ENCODE peak calls at places on chromosomes 5 and 9, in nine cellular contexts. One of them, this sample, is unnamed.

GRCh38 chr5:143094087-143094511 is 309.4 kb downstream of the NR3C1 start:
- DNase-seq in H9: peak
- DNase-seq in BJ: no peak
- DNase-seq in choroid plexus epithelial cell: peak
- DNase-seq in transverse colon: no peak
- DNase-seq in left lung: no peak
- DNase-seq in A549: no peak
- DNase-seq in progenitor cell of endocrine pancreas: no peak
- DNase-seq in CD8-positive, alpha-beta T cell: peak
- DNase-seq in this sample: no peak

GRCh38 chr5:123344819-123345426 is 78.3 kb downstream of the CEP120 start:
- DNase-seq in H9: no peak
- DNase-seq in BJ: no peak
- DNase-seq in choroid plexus epithelial cell: peak
- DNase-seq in transverse colon: no peak
- DNase-seq in left lung: no peak
- DNase-seq in A549: peak
- DNase-seq in progenitor cell of endocrine pancreas: no peak
- DNase-seq in CD8-positive, alpha-beta T cell: no peak
- DNase-seq in this sample: no peak

GRCh38 chr5:65055938-65056337 is 287.2 kb downstream of the CWC27 start:
- DNase-seq in H9: no peak
- DNase-seq in BJ: no peak
- DNase-seq in choroid plexus epithelial cell: peak
- DNase-seq in transverse colon: no peak
- DNase-seq in left lung: no peak
- DNase-seq in A549: no peak
- DNase-seq in progenitor cell of endocrine pancreas: no peak
- DNase-seq in CD8-positive, alpha-beta T cell: no peak
- DNase-seq in this sample: no peak

GRCh38 chr9:81211741-81212140 is 477.6 kb downstream of the TLE1 start:
- DNase-seq in H9: no peak
- DNase-seq in BJ: no peak
- DNase-seq in choroid plexus epithelial cell: no peak
- DNase-seq in transverse colon: no peak
- DNase-seq in left lung: no peak
- DNase-seq in A549: no peak
- DNase-seq in progenitor cell of endocrine pancreas: no peak
- DNase-seq in CD8-positive, alpha-beta T cell: no peak
- DNase-seq in this sample: no peak

GRCh38 chr5:176724472-176724871 is 77.2 kb downstream of the TSPAN17 start:
- DNase-seq in H9: no peak
- DNase-seq in BJ: no peak
- DNase-seq in choroid plexus epithelial cell: no peak
- DNase-seq in transverse colon: no peak
- DNase-seq in left lung: no peak
- DNase-seq in A549: no peak
- DNase-seq in progenitor cell of endocrine pancreas: no peak
- DNase-seq in CD8-positive, alpha-beta T cell: no peak
- DNase-seq in this sample: no peak

GRCh38 chr5:88948746-88949600 is 66.0 kb upstream of the MEF2C start:
- DNase-seq in H9: no peak
- DNase-seq in BJ: no peak
- DNase-seq in choroid plexus epithelial cell: no peak
- DNase-seq in transverse colon: no peak
- DNase-seq in left lung: no peak
- DNase-seq in A549: no peak
- DNase-seq in progenitor cell of endocrine pancreas: no peak
- DNase-seq in CD8-positive, alpha-beta T cell: no peak
- DNase-seq in this sample: no peak

GRCh38 chr5:73550016-73550415 is 15.4 kb downstream of the ANKRA2 start:
- DNase-seq in H9: no peak
- DNase-seq in BJ: no peak
- DNase-seq in choroid plexus epithelial cell: no peak
- DNase-seq in transverse colon: no peak
- DNase-seq in left lung: no peak
- DNase-seq in A549: no peak
- DNase-seq in progenitor cell of endocrine pancreas: no peak
- DNase-seq in CD8-positive, alpha-beta T cell: no peak
- DNase-seq in this sample: no peak

GRCh38 chr5:42677156-42677842 is 79.3 kb upstream of the CCDC152 start:
- DNase-seq in H9: no peak
- DNase-seq in BJ: no peak
- DNase-seq in choroid plexus epithelial cell: no peak
- DNase-seq in transverse colon: no peak
- DNase-seq in left lung: no peak
- DNase-seq in A549: no peak
- DNase-seq in progenitor cell of endocrine pancreas: no peak
- DNase-seq in CD8-positive, alpha-beta T cell: no peak
- DNase-seq in this sample: no peak

GRCh38 chr9:16099901-16100300 is 547.1 kb downstream of the CCDC171 start:
- DNase-seq in H9: no peak
- DNase-seq in BJ: no peak
- DNase-seq in choroid plexus epithelial cell: no peak
- DNase-seq in transverse colon: no peak
- DNase-seq in left lung: no peak
- DNase-seq in A549: no peak
- DNase-seq in progenitor cell of endocrine pancreas: no peak
- DNase-seq in CD8-positive, alpha-beta T cell: no peak
- DNase-seq in this sample: no peak

GRCh38 chr9:20981486-20981885 is 50.0 kb downstream of the HACD4 start:
- DNase-seq in H9: no peak
- DNase-seq in BJ: peak
- DNase-seq in choroid plexus epithelial cell: peak
- DNase-seq in transverse colon: no peak
- DNase-seq in left lung: no peak
- DNase-seq in A549: peak
- DNase-seq in progenitor cell of endocrine pancreas: no peak
- DNase-seq in CD8-positive, alpha-beta T cell: no peak
- DNase-seq in this sample: no peak

GRCh38 chr5:169956756-169957155 is 23.5 kb downstream of the INSYN2B start:
- DNase-seq in H9: no peak
- DNase-seq in BJ: no peak
- DNase-seq in choroid plexus epithelial cell: no peak
- DNase-seq in transverse colon: no peak
- DNase-seq in left lung: no peak
- DNase-seq in A549: no peak
- DNase-seq in progenitor cell of endocrine pancreas: no peak
- DNase-seq in CD8-positive, alpha-beta T cell: no peak
- DNase-seq in this sample: no peak

GRCh38 chr5:28542968-28543367 is 1504.6 kb upstream of the CDH9 start:
- DNase-seq in H9: no peak
- DNase-seq in BJ: no peak
- DNase-seq in choroid plexus epithelial cell: peak
- DNase-seq in transverse colon: no peak
- DNase-seq in left lung: no peak
- DNase-seq in A549: no peak
- DNase-seq in progenitor cell of endocrine pancreas: no peak
- DNase-seq in CD8-positive, alpha-beta T cell: no peak
- DNase-seq in this sample: no peak

GRCh38 chr9:129674229-129674628 is 8.8 kb downstream of the PRRX2 start:
- DNase-seq in H9: no peak
- DNase-seq in BJ: no peak
- DNase-seq in choroid plexus epithelial cell: no peak
- DNase-seq in transverse colon: no peak
- DNase-seq in left lung: peak
- DNase-seq in A549: no peak
- DNase-seq in progenitor cell of endocrine pancreas: no peak
- DNase-seq in CD8-positive, alpha-beta T cell: no peak
- DNase-seq in this sample: no peak

GRCh38 chr5:37724395-37725125 is 115.3 kb downstream of the GDNF start:
- DNase-seq in H9: no peak
- DNase-seq in BJ: no peak
- DNase-seq in choroid plexus epithelial cell: no peak
- DNase-seq in transverse colon: no peak
- DNase-seq in left lung: no peak
- DNase-seq in A549: no peak
- DNase-seq in progenitor cell of endocrine pancreas: no peak
- DNase-seq in CD8-positive, alpha-beta T cell: no peak
- DNase-seq in this sample: no peak

GRCh38 chr9:109320338-109320733 is 523 bp downstream of the EPB41L4B start:
- DNase-seq in H9: no peak
- DNase-seq in BJ: no peak
- DNase-seq in choroid plexus epithelial cell: no peak
- DNase-seq in transverse colon: peak
- DNase-seq in left lung: peak
- DNase-seq in A549: no peak
- DNase-seq in progenitor cell of endocrine pancreas: no peak
- DNase-seq in CD8-positive, alpha-beta T cell: no peak
- DNase-seq in this sample: no peak

GRCh38 chr9:14203366-14204056 is 110.4 kb downstream of the NFIB start:
- DNase-seq in H9: no peak
- DNase-seq in BJ: no peak
- DNase-seq in choroid plexus epithelial cell: no peak
- DNase-seq in transverse colon: peak
- DNase-seq in left lung: peak
- DNase-seq in A549: no peak
- DNase-seq in progenitor cell of endocrine pancreas: no peak
- DNase-seq in CD8-positive, alpha-beta T cell: no peak
- DNase-seq in this sample: no peak

GRCh38 chr5:166382031-166382430 is 1909.4 kb upstream of the WWC1 start:
- DNase-seq in H9: peak
- DNase-seq in BJ: no peak
- DNase-seq in choroid plexus epithelial cell: no peak
- DNase-seq in transverse colon: no peak
- DNase-seq in left lung: no peak
- DNase-seq in A549: no peak
- DNase-seq in progenitor cell of endocrine pancreas: no peak
- DNase-seq in CD8-positive, alpha-beta T cell: no peak
- DNase-seq in this sample: no peak
- TF ChIP-seq CTCF in H9: peak
- TF ChIP-seq CTCF in BJ: no peak
- TF ChIP-seq CTCF in choroid plexus epithelial cell: peak
- TF ChIP-seq CTCF in transverse colon: no peak
- TF ChIP-seq CTCF in left lung: no peak
- TF ChIP-seq CTCF in A549: no peak
- TF ChIP-seq CTCF in progenitor cell of endocrine pancreas: no peak
- TF ChIP-seq CTCF in CD8-positive, alpha-beta T cell: no peak
- TF ChIP-seq CTCF in this sample: no peak

GRCh38 chr5:168291961-168292782 is 727 bp downstream of the WWC1 start:
- DNase-seq in H9: peak
- DNase-seq in BJ: no peak
- DNase-seq in choroid plexus epithelial cell: no peak
- DNase-seq in transverse colon: peak
- DNase-seq in left lung: peak
- DNase-seq in A549: no peak
- DNase-seq in progenitor cell of endocrine pancreas: peak
- DNase-seq in CD8-positive, alpha-beta T cell: no peak
- DNase-seq in this sample: no peak
- TF ChIP-seq CTCF in H9: peak
- TF ChIP-seq CTCF in BJ: peak
- TF ChIP-seq CTCF in choroid plexus epithelial cell: peak
- TF ChIP-seq CTCF in transverse colon: no peak
- TF ChIP-seq CTCF in left lung: no peak
- TF ChIP-seq CTCF in A549: no peak
- TF ChIP-seq CTCF in progenitor cell of endocrine pancreas: peak
- TF ChIP-seq CTCF in CD8-positive, alpha-beta T cell: no peak
- TF ChIP-seq CTCF in this sample: no peak

GRCh38 chr9:117407436-117408022 is 7.3 kb downstream of the ASTN2 start:
- DNase-seq in H9: no peak
- DNase-seq in BJ: no peak
- DNase-seq in choroid plexus epithelial cell: no peak
- DNase-seq in transverse colon: no peak
- DNase-seq in left lung: no peak
- DNase-seq in A549: no peak
- DNase-seq in progenitor cell of endocrine pancreas: no peak
- DNase-seq in CD8-positive, alpha-beta T cell: no peak
- DNase-seq in this sample: no peak
- TF ChIP-seq CTCF in H9: no peak
- TF ChIP-seq CTCF in BJ: no peak
- TF ChIP-seq CTCF in choroid plexus epithelial cell: no peak
- TF ChIP-seq CTCF in transverse colon: no peak
- TF ChIP-seq CTCF in left lung: no peak
- TF ChIP-seq CTCF in A549: no peak
- TF ChIP-seq CTCF in progenitor cell of endocrine pancreas: no peak
- TF ChIP-seq CTCF in CD8-positive, alpha-beta T cell: no peak
- TF ChIP-seq CTCF in this sample: no peak

GRCh38 chr9:78001946-78002731 is 29.5 kb downstream of the GNAQ start:
- DNase-seq in H9: no peak
- DNase-seq in BJ: no peak
- DNase-seq in choroid plexus epithelial cell: peak
- DNase-seq in transverse colon: no peak
- DNase-seq in left lung: no peak
- DNase-seq in A549: no peak
- DNase-seq in progenitor cell of endocrine pancreas: no peak
- DNase-seq in CD8-positive, alpha-beta T cell: no peak
- DNase-seq in this sample: no peak

GRCh38 chr9:78003730-78004129 is 27.9 kb downstream of the GNAQ start:
- DNase-seq in H9: no peak
- DNase-seq in BJ: no peak
- DNase-seq in choroid plexus epithelial cell: no peak
- DNase-seq in transverse colon: no peak
- DNase-seq in left lung: no peak
- DNase-seq in A549: no peak
- DNase-seq in progenitor cell of endocrine pancreas: no peak
- DNase-seq in CD8-positive, alpha-beta T cell: no peak
- DNase-seq in this sample: no peak

GRCh38 chr9:78005231-78006002 is 26.2 kb downstream of the GNAQ start:
- DNase-seq in H9: no peak
- DNase-seq in BJ: no peak
- DNase-seq in choroid plexus epithelial cell: no peak
- DNase-seq in transverse colon: no peak
- DNase-seq in left lung: no peak
- DNase-seq in A549: no peak
- DNase-seq in progenitor cell of endocrine pancreas: no peak
- DNase-seq in CD8-positive, alpha-beta T cell: no peak
- DNase-seq in this sample: no peak

GRCh38 chr9:78006734-78007133 is 24.9 kb downstream of the GNAQ start:
- DNase-seq in H9: no peak
- DNase-seq in BJ: no peak
- DNase-seq in choroid plexus epithelial cell: peak
- DNase-seq in transverse colon: no peak
- DNase-seq in left lung: no peak
- DNase-seq in A549: no peak
- DNase-seq in progenitor cell of endocrine pancreas: no peak
- DNase-seq in CD8-positive, alpha-beta T cell: no peak
- DNase-seq in this sample: no peak

DNA sequence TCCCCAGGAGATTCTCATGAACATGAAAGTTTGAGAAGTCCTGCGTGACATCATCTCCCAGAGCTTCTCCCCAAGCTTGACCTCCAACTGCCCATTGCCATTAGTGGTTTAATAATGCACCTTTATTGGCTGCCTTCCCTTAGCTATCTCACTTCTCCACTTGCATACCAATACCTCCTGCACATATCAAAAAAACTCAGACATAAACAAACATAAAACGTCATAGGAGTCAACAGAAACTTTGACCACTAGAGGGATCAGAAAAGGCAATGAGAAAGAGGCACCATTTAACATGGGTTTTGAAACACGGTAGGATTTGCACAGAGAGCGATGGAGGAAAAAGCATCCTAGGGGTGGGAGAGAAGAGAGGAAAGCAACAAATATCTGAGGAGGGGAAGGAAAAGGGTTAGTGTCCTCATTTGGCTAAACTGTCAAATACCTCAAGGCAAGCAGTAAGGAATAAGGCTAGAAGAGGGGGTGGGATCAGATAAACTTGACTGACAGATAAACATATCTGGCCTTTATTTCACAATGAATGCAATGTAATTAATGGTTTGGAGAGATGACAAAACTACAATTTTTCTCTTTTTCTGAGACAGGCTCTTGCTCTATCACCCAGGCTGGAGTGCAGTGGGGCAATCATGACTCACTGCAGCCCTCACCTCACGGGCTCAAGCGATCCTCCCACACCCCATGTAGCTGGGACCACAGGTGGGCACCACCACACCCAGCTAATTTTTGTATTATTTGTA is 27.0 kb downstream of the GNAQ start:
- DNase-seq in H9: no peak
- DNase-seq in BJ: no peak
- DNase-seq in choroid plexus epithelial cell: peak
- DNase-seq in transverse colon: no peak
- DNase-seq in left lung: no peak
- DNase-seq in A549: peak
- DNase-seq in progenitor cell of endocrine pancreas: no peak
- DNase-seq in CD8-positive, alpha-beta T cell: no peak
- DNase-seq in this sample: no peak
- TF ChIP-seq CTCF in H9: peak
- TF ChIP-seq CTCF in BJ: peak
- TF ChIP-seq CTCF in choroid plexus epithelial cell: peak
- TF ChIP-seq CTCF in transverse colon: peak
- TF ChIP-seq CTCF in left lung: no peak
- TF ChIP-seq CTCF in A549: peak
- TF ChIP-seq CTCF in progenitor cell of endocrine pancreas: peak
- TF ChIP-seq CTCF in CD8-positive, alpha-beta T cell: no peak
- TF ChIP-seq CTCF in this sample: peak